ENCODE peak calls at places on chromosomes 16 and 17, in four cellular contexts. C is activated CD4-positive, alpha-beta T cell treated with anti-CD3 and anti-CD28 coated beads, Interleukin-2, amount 10 ng/mL, durations not matched to agents 7 days and 5 days; I is OCI-LY7; U is activated CD8-positive, alpha-beta T cell treated with anti-CD3 and anti-CD28 coated beads, Interleukin-2, amount 10 ng/mL, durations not matched to agents 7 days and 5 days. K is an unnamed sample.

GRCh38 chr16:20385844-20386832 is 18.4 kb downstream of the PDILT start:
- DNase-seq in C (peak), I (peak), U (peak), K (peak)

GRCh38 chr17:50501054-50501453 is 7.2 kb upstream of the MYCBPAP start:
- DNase-seq in C (peak), I (peak), U (peak), K (peak)

GRCh38 chr17:6670999-6671398 is 19.4 kb downstream of the C17orf100 start:
- DNase-seq in C (no peak), I (no peak), U (no peak), K (no peak)

GRCh38 chr17:2124391-2124790 is 69.5 kb downstream of the HIC1 start:
- DNase-seq in C (no peak), I (no peak), U (no peak), K (no peak)

GRCh38 chr16:74899786-74900185 is 85.1 kb downstream of the WDR59 start:
- DNase-seq in C (no peak), I (no peak), U (no peak), K (no peak)

GRCh38 chr17:42337442-42337841 is 49.1 kb downstream of the STAT5A start:
- DNase-seq in C (peak), I (no peak), U (peak), K (no peak)

GRCh38 chr16:31295206-31295605 is 35.4 kb downstream of the ITGAM start:
- DNase-seq in C (no peak), I (no peak), U (no peak), K (no peak)

GRCh38 chr17:17849863-17850373 is 13.1 kb upstream of the SREBF1 start:
- DNase-seq in C (peak), I (peak), U (peak), K (no peak)

GRCh38 chr16:59180083-59180476 is 446.0 kb upstream of the GOT2 start:
- DNase-seq in C (no peak), I (no peak), U (no peak), K (no peak)

GRCh38 chr16:65936096-65936495 is 430.4 kb upstream of the CDH5 start:
- DNase-seq in C (no peak), I (no peak), U (no peak), K (no peak)

GRCh38 chr17:36675250-36675649 is 73.9 kb downstream of the MRM1 start:
- DNase-seq in C (peak), I (no peak), U (peak), K (no peak)

GRCh38 chr17:77492446-77493237 is 351.9 kb downstream of the SEC14L1 start:
- DNase-seq in C (no peak), I (no peak), U (no peak), K (no peak)

GRCh38 chr16:4332623-4333307 is 16.9 kb downstream of the GLIS2 start:
- DNase-seq in C (no peak), I (no peak), U (no peak), K (no peak)

GRCh38 chr17:17324616-17325015 is 21.4 kb downstream of the NT5M start:
- DNase-seq in C (no peak), I (no peak), U (no peak), K (no peak)

GRCh38 chr16:88761830-88762229 is 23.2 kb downstream of the PIEZO1 start:
- DNase-seq in C (no peak), I (no peak), U (no peak), K (no peak)

GRCh38 chr16:82152641-82153094 is 17.4 kb downstream of the MPHOSPH6 start:
- DNase-seq in C (no peak), I (no peak), U (no peak), K (no peak)

GRCh38 chr17:77696151-77696719 is 262.3 kb upstream of the TNRC6C start:
- DNase-seq in C (peak), I (no peak), U (no peak), K (peak)

GRCh38 chr16:50673496-50674275 is 7.4 kb downstream of the SNX20 start:
- DNase-seq in C (no peak), I (no peak), U (no peak), K (no peak)

GRCh38 chr16:57888128-57888527 is 82.8 kb downstream of the CNGB1 start:
- DNase-seq in C (no peak), I (no peak), U (no peak), K (no peak)

GRCh38 chr16:86604436-86605220 is 26.3 kb downstream of the FOXL1 start:
- DNase-seq in C (peak), I (peak), U (peak), K (no peak)

GRCh38 chr16:28982418-28982817 is 2.4 kb upstream of the LAT start:
- DNase-seq in C (no peak), I (no peak), U (no peak), K (no peak)

GRCh38 chr16:9521749-9522370 is 430.4 kb downstream of the HAPSTR1 start:
- DNase-seq in C (no peak), I (no peak), U (no peak), K (no peak)

GRCh38 chr17:75088902-75089417 is 1.2 kb downstream of the SLC16A5 start:
- DNase-seq in C (no peak), I (no peak), U (no peak), K (no peak)

GRCh38 chr17:35257080-35257701 is 14.3 kb downstream of the SLFN5 start:
- DNase-seq in C (no peak), I (no peak), U (no peak), K (no peak)

GRCh38 chr16:47817048-47817447 is 338.7 kb downstream of the ABCC12 start:
- DNase-seq in C (no peak), I (no peak), U (no peak), K (no peak)